ENCODE peak calls at places on chromosomes 4 and X, in six cellular contexts. Q is tibial nerve, D is endothelial cell, V is mesothelial cell of epicardium, T is MCF 10A, M is GM13977. K is an unnamed sample.

GRCh38 chrX:139739138-139739537 is 31.2 kb upstream of the MCF2 start:
- DNase-seq in Q (no peak), D (no peak), V (no peak), T (peak; percentile 76), M (no peak), K (no peak)

GRCh38 chr4:168677063-168677462 is 180.2 kb downstream of the PALLD start:
- DNase-seq in Q (no peak), D (no peak), V (no peak), T (no peak), M (no peak), K (no peak)

GRCh38 chr4:83552085-83552484 is 16.2 kb downstream of the GPAT3 start:
- DNase-seq in Q (no peak), D (no peak), V (no peak), T (peak; percentile 60), M (no peak), K (no peak)

GRCh38 chr4:138673053-138673452 is 342.5 kb upstream of the NOCT start:
- DNase-seq in Q (no peak), D (no peak), V (no peak), T (no peak), M (no peak), K (no peak)

GRCh38 chr4:20254517-20255250 is 3.0 kb downstream of the SLIT2 start:
- DNase-seq in Q (no peak), D (peak; percentile 49), V (peak; percentile 24), T (no peak), M (no peak), K (no peak)

GRCh38 chr4:53706422-53707032 is 115.2 kb upstream of the LNX1 start:
- DNase-seq in Q (peak; percentile 53), D (peak; percentile 27), V (no peak), T (peak; percentile 76), M (peak; percentile 44), K (no peak)

GRCh38 chr4:149845643-149846208 is 30.1 kb upstream of the IQCM start:
- DNase-seq in Q (no peak), D (no peak), V (no peak), T (peak; percentile 42), M (no peak), K (no peak)

GRCh38 chr4:152500798-152501434 is 35.0 kb downstream of the FBXW7 start:
- DNase-seq in Q (peak; percentile 95), D (peak; percentile 68), V (no peak), T (peak; percentile 83), M (no peak), K (no peak)

GRCh38 chr4:3681191-3681590 is 85.0 kb upstream of the ADRA2C start:
- DNase-seq in Q (no peak), D (no peak), V (peak; percentile 13), T (no peak), M (no peak), K (no peak)

GRCh38 chrX:153845195-153845594 is 14.9 kb upstream of the PDZD4 start:
- DNase-seq in Q (no peak), D (no peak), V (no peak), T (no peak), M (no peak), K (no peak)

GRCh38 chr4:93396274-93396673 is 432.3 kb upstream of the ATOH1 start:
- DNase-seq in Q (no peak), D (no peak), V (no peak), T (peak; percentile 79), M (no peak), K (no peak)

GRCh38 chr4:121711263-121712000 is 14.7 kb upstream of the ANXA5 start:
- DNase-seq in Q (peak; percentile 77), D (peak; percentile 75), V (peak; percentile 73), T (peak; percentile 93), M (peak; percentile 44), K (no peak)

GRCh38 chrX:133981908-133982307 is 3.5 kb downstream of the GPC3 start:
- DNase-seq in Q (no peak), D (no peak), V (no peak), T (no peak), M (no peak), K (no peak)

GRCh38 chrX:153647461-153648357 is 706 bp downstream of the DUSP9 start:
- DNase-seq in Q (no peak), D (no peak), V (no peak), T (no peak), M (no peak), K (no peak)

GRCh38 chrX:39577206-39577605 is 520.6 kb downstream of the BCOR start:
- DNase-seq in Q (no peak), D (no peak), V (no peak), T (no peak), M (no peak), K (no peak)

GRCh38 chrX:20906571-20906970 is 467.6 kb upstream of the CNKSR2 start:
- DNase-seq in Q (no peak), D (no peak), V (no peak), T (peak; percentile 22), M (no peak), K (no peak)

GRCh38 chr4:112517067-112517588 is 1.1 kb upstream of the NEUROG2 start:
- DNase-seq in Q (no peak), D (no peak), V (no peak), T (no peak), M (peak; percentile 79), K (no peak)

GRCh38 chr4:118353452-118353851 is 649 bp upstream of the PRSS12 start:
- DNase-seq in Q (no peak), D (no peak), V (no peak), T (no peak), M (no peak), K (no peak)

GRCh38 chr4:102219143-102219542 is 126.1 kb downstream of the SLC39A8 start:
- DNase-seq in Q (no peak), D (no peak), V (no peak), T (no peak), M (no peak), K (no peak)

GRCh38 chr4:13701937-13702446 is 74.5 kb upstream of the BOD1L1 start:
- DNase-seq in Q (no peak), D (no peak), V (no peak), T (peak; percentile 89), M (no peak), K (no peak)

GRCh38 chrX:40004916-40005289 is 92.9 kb downstream of the BCOR start:
- DNase-seq in Q (no peak), D (no peak), V (no peak), T (no peak), M (no peak), K (no peak)

GRCh38 chrX:12979630-12980015 is 4.7 kb downstream of the TMSB4X start:
- DNase-seq in Q (no peak), D (no peak), V (no peak), T (no peak), M (no peak), K (no peak)

GRCh38 chr4:13102344-13102743 is 381.8 kb downstream of the RAB28 start:
- DNase-seq in Q (no peak), D (no peak), V (no peak), T (peak; percentile 35), M (no peak), K (no peak)

GRCh38 chr4:118036336-118036735 is 2.0 kb downstream of the NDST3 start:
- DNase-seq in Q (no peak), D (no peak), V (no peak), T (no peak), M (no peak), K (no peak)

GRCh38 chr4:185637162-185637875 is 102.0 kb upstream of the PDLIM3 start:
- DNase-seq in Q (no peak), D (no peak), V (no peak), T (peak; percentile 9), M (no peak), K (no peak)

GRCh38 chr4:182062936-182063335 is 180.3 kb upstream of the TENM3 start:
- DNase-seq in Q (no peak), D (no peak), V (no peak), T (peak; percentile 68), M (no peak), K (no peak)

GRCh38 chr4:107808572-107808971 is 16.2 kb upstream of the SGMS2 start:
- DNase-seq in Q (no peak), D (no peak), V (no peak), T (no peak), M (no peak), K (no peak)
- TF ChIP-seq CTCF in Q (no peak), D (no peak), V (no peak), T (no peak), M (no peak), K (no peak)

DNA sequence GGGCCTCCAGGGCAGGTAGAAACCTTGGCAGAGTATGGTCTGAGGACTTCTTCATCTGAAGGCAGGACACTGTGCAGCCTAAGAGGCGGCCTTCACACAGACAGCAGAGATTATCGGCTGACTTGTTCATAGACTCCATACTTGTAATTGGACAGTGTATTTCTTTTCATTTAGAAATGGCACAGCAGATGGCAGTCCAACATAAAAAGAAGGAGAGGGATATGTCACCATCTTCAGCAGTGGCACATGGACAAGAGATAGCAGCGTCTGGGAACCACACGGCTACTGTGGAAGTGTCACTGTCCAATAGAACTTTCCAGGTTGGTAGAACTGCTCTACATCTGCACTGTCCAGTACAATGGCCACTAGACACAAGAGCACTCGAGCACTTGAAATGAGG is 21.7 kb upstream of the GEMIN8 start:
- DNase-seq in Q (no peak), D (no peak), V (no peak), T (no peak), M (no peak), K (no peak)
- TF ChIP-seq CTCF in Q (no peak), D (no peak), V (no peak), T (no peak), M (peak; percentile 2), K (no peak)

GRCh38 chr4:25888781-25889180 is 25.2 kb upstream of the SMIM20 start:
- DNase-seq in Q (no peak), D (no peak), V (no peak), T (no peak), M (no peak), K (no peak)

GRCh38 chr4:25892796-25893195 is 21.2 kb upstream of the SMIM20 start:
- DNase-seq in Q (no peak), D (no peak), V (no peak), T (no peak), M (no peak), K (no peak)

GRCh38 chr4:25889626-25890025 is 24.4 kb upstream of the SMIM20 start:
- DNase-seq in Q (no peak), D (no peak), V (no peak), T (no peak), M (no peak), K (no peak)

DNA sequence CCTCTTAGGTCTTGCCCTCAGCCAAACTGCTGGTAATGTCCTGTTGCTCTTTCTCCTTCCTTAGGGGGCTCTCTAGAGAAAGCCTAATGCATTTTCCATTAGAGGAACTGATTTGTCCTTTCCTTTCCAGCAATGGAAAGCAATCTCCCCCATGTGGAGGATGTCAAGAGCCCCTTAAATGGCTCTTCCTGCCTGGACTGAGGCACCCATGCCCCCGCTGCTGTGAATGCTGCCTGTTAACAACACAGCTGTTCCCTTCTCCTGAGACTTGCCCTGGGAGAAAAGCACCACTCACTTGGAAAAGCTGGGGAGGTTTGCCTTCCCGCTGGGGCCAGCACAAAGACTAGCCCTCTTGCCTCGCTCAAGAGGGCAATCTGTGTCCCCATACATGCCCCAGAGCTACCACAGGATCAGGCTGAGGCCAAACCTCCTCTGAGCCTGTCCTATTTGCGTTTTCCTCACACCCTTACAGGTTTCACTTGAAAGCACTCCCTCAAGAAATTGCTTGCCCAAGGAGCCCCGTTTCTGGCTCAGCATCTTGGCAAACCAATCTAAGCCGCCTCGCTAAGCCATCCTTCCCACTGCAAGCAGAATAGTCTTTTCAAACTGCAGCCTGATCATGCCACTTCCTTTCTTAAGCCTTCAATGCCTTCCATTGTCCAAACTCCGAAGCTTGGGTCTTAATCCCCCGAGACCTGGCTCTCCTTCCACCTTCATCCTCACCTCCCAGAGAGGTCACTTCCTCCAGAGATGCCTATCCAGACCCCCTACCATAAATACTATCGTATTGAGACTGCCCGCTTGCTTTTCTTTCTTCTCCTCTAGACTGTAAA is 23.2 kb upstream of the SMIM20 start:
- DNase-seq in Q (no peak), D (no peak), V (no peak), T (no peak), M (no peak), K (no peak)
- TF ChIP-seq CTCF in Q (no peak), D (no peak), V (no peak), T (no peak), M (no peak), K (no peak)

GRCh38 chr4:6548882-6549230 is 26.1 kb upstream of the MAN2B2 start:
- DNase-seq in Q (no peak), D (no peak), V (no peak), T (no peak), M (no peak), K (no peak)
- TF ChIP-seq CTCF in Q (no peak), D (peak; percentile 13), V (no peak), T (no peak), M (no peak), K (no peak)